ENCODE peak calls at places on chromosomes 11 and 22, in ten cellular contexts. P is stimulated activated CD4-positive, alpha-beta T cell treated with anti-CD3 and anti-CD28 coated beads, Interleukin-12 subunit alpha, Interleukin-12 subunit beta, amount 100 ng/mL, for 24 hours; A is Peyer's patch; D is IMR-90; V is left lung; M is ELR; O is activated CD4-positive, CD25-positive, alpha-beta regulatory T cell; W is T-helper 2 cell; T is astrocyte of the spinal cord; U is psoas muscle. G is an unnamed sample.

GRCh38 chr11:69480547-69481392 is 693 bp upstream of the LINC01488 start:
- DNase-seq in P (no peak), A (peak), D (peak), V (peak), M (no peak), O (no peak), W (no peak), T (peak), U (peak), G (peak)

GRCh38 chr11:70060611-70061293 is 17.4 kb upstream of the ANO1 start:
- DNase-seq in P (no peak), A (peak), D (no peak), V (no peak), M (no peak), O (no peak), W (no peak), T (no peak), U (no peak), G (peak)

GRCh38 chr22:50729391-50730012 is 8.5 kb upstream of the ACR start:
- DNase-seq in P (no peak), A (peak), D (no peak), V (peak), M (no peak), O (no peak), W (no peak), T (no peak), U (no peak), G (peak)

GRCh38 chr11:28384418-28384817 is 276.2 kb downstream of the METTL15 start:
- DNase-seq in P (no peak), A (no peak), D (peak), V (no peak), M (peak), O (no peak), W (no peak), T (peak), U (no peak), G (no peak)

GRCh38 chr11:35781342-35782171 is 119.0 kb downstream of the TRIM44 start:
- DNase-seq in P (no peak), A (no peak), D (peak), V (no peak), M (peak), O (no peak), W (no peak), T (peak), U (no peak), G (no peak)

GRCh38 chr11:120229451-120230424 is 10.2 kb upstream of the POU2F3 start:
- DNase-seq in P (no peak), A (no peak), D (peak), V (no peak), M (peak), O (no peak), W (no peak), T (peak), U (no peak), G (no peak)

GRCh38 chr11:36478700-36479329 is 31.3 kb downstream of the TRAF6 start:
- DNase-seq in P (no peak), A (peak), D (peak), V (no peak), M (peak), O (no peak), W (no peak), T (peak), U (no peak), G (no peak)

GRCh38 chr22:48323746-48324145 is 1503.9 kb downstream of the BRD1 start:
- DNase-seq in P (no peak), A (no peak), D (no peak), V (peak), M (no peak), O (no peak), W (no peak), T (no peak), U (no peak), G (no peak)

GRCh38 chr11:107769189-107769588 is 57.3 kb upstream of the SLN start:
- DNase-seq in P (no peak), A (no peak), D (peak), V (no peak), M (peak), O (no peak), W (no peak), T (peak), U (no peak), G (no peak)

GRCh38 chr11:77111946-77112345 is 9.3 kb downstream of the OMP start:
- DNase-seq in P (no peak), A (no peak), D (no peak), V (peak), M (no peak), O (no peak), W (no peak), T (no peak), U (peak), G (no peak)

GRCh38 chr22:44269117-44269498 is 43.6 kb downstream of the SHISAL1 start:
- DNase-seq in P (no peak), A (no peak), D (no peak), V (peak), M (no peak), O (no peak), W (no peak), T (no peak), U (no peak), G (no peak)

GRCh38 chr11:76208438-76208828 is 2.1 kb upstream of the WNT11 start:
- DNase-seq in P (no peak), A (no peak), D (no peak), V (no peak), M (no peak), O (no peak), W (no peak), T (no peak), U (no peak), G (no peak)

GRCh38 chr11:116506446-116506845 is 266.3 kb downstream of the BUD13 start:
- DNase-seq in P (no peak), A (peak), D (no peak), V (no peak), M (no peak), O (no peak), W (no peak), T (no peak), U (no peak), G (peak)

GRCh38 chr11:27317751-27318150 is 45.3 kb downstream of the CCDC34 start:
- DNase-seq in P (no peak), A (no peak), D (peak), V (no peak), M (peak), O (no peak), W (no peak), T (peak), U (no peak), G (no peak)

GRCh38 chr11:117807482-117808272 is 10.7 kb upstream of the DSCAML1 start:
- DNase-seq in P (peak), A (peak), D (peak), V (peak), M (peak), O (peak), W (peak), T (peak), U (peak), G (no peak)